ENCODE peak calls at places on chromosomes 12 and 14, in eight cellular contexts. Y is CD4-positive, alpha-beta T cell; S is activated CD4-positive, alpha-beta T cell treated with anti-CD3 and anti-CD28 coated beads, Interleukin-2, amount 50 U/mL, for 1 hour; L is stimulated activated CD8-positive, alpha-beta memory T cell treated with anti-CD3 and anti-CD28 coated beads, Interleukin-4, amount 100 ng/mL, for 4 hours; H is NCI-H2081; T is 8988T; X is DMS53; P is left kidney. Q is an unnamed sample.

GRCh38 chr12:45183263-45183662 is 32.6 kb upstream of the ANO6 start:
- DNase-seq in P (peak), X (peak), H (no peak), L (no peak), S (no peak), T (no peak), Y (no peak), Q (no peak)

GRCh38 chr12:52587563-52587962 is 13.7 kb downstream of the KRT72 start:
- DNase-seq in T (no peak), X (peak), H (no peak), Y (no peak), P (no peak), S (no peak), L (no peak), Q (no peak)

GRCh38 chr12:56716458-56716857 is 8.6 kb downstream of the NACA start:
- DNase-seq in S (no peak), T (no peak), H (no peak), Y (no peak), P (no peak), L (no peak), X (no peak), Q (no peak)

GRCh38 chr14:62162998-62163589 is 400.9 kb downstream of the SNAPC1 start:
- DNase-seq in X (peak), T (peak), L (no peak), H (peak), Y (no peak), P (peak), S (no peak), Q (no peak)

GRCh38 chr14:90678420-90678819 is 137.8 kb downstream of the TTC7B start:
- DNase-seq in S (no peak), X (no peak), H (no peak), L (no peak), P (no peak), Y (no peak), T (no peak), Q (no peak)

GRCh38 chr14:94018308-94018707 is 7.8 kb upstream of the OTUB2 start:
- DNase-seq in X (no peak), P (peak), Y (no peak), S (no peak), L (no peak), H (no peak), T (no peak), Q (no peak)

GRCh38 chr12:103540319-103540718 is 44.6 kb upstream of the C12orf42 start:
- DNase-seq in P (no peak), T (no peak), S (no peak), L (no peak), Y (no peak), H (no peak), X (no peak), Q (no peak)

GRCh38 chr12:6341439-6342139 is at the start of gene TNFRSF1A:
- DNase-seq in X (peak), S (peak), H (no peak), L (no peak), T (no peak), Y (peak), P (peak), Q (no peak)

GRCh38 chr14:86088156-86088555 is 558.2 kb downstream of the FLRT2 start:
- DNase-seq in Y (no peak), L (no peak), P (no peak), T (no peak), H (no peak), S (no peak), X (no peak), Q (no peak)

GRCh38 chr12:93884794-93885460 is 207.8 kb downstream of the CRADD start:
- DNase-seq in H (no peak), T (no peak), Y (no peak), X (no peak), L (no peak), S (no peak), P (no peak), Q (no peak)

GRCh38 chr12:57759360-57759980 is 4.6 kb downstream of the MARCHF9 start:
- DNase-seq in T (no peak), P (peak), S (peak), Y (peak), L (no peak), H (peak), X (peak), Q (no peak)

GRCh38 chr14:39268393-39268792 is 34.7 kb downstream of the MIA2 start:
- DNase-seq in X (peak), P (peak), Y (no peak), L (no peak), S (no peak), T (no peak), H (no peak), Q (no peak)

GRCh38 chr12:27236498-27236897 is 7.6 kb upstream of the STK38L start:
- DNase-seq in X (peak), P (peak), Y (no peak), H (no peak), T (no peak), S (no peak), L (no peak), Q (no peak)

GRCh38 chr12:27094726-27095125 is 12.3 kb upstream of the C12orf71 start:
- DNase-seq in L (no peak), P (no peak), T (no peak), Y (no peak), X (no peak), H (no peak), S (no peak), Q (peak)

GRCh38 chr14:70359076-70359424 is 433 bp downstream of the COX16 start:
- DNase-seq in X (no peak), L (no peak), S (peak), P (no peak), T (no peak), H (no peak), Y (no peak), Q (no peak)

GRCh38 chr14:69289811-69290520 is 30.0 kb downstream of the GALNT16 start:
- DNase-seq in H (no peak), S (no peak), P (no peak), L (no peak), Y (no peak), T (no peak), X (no peak), Q (no peak)

Q was measured in stimulated activated naive B cell treated with anti-CD40 and anti-IgM and Interleukin-4, amounts not matched to agents 10 μg/mL and 1 μg/mL and 100 μg/mL, for 72 hours.